ENCODE peak calls at places on chromosomes 7 and 10, in five cellular contexts. Z is HepG2, P is ovary, L is astrocyte, J is kidney epithelial cell. B is an unnamed sample.

GRCh38 chr7:43906327-43907010 is at the start of gene URGCP:
- DNase-seq in Z (no peak), P (peak), L (peak), J (no peak), B (peak)

GRCh38 chr7:51307811-51308737 is 8.5 kb downstream of the COBL start:
- DNase-seq in Z (no peak), P (no peak), L (peak), J (no peak), B (no peak)

GRCh38 chr7:39073432-39073831 is 95.7 kb downstream of the POU6F2 start:
- DNase-seq in Z (no peak), P (no peak), L (no peak), J (no peak), B (no peak)

GRCh38 chr7:55969391-55969790 is 5.0 kb downstream of the NIPSNAP2 start:
- DNase-seq in Z (no peak), P (no peak), L (no peak), J (no peak), B (no peak)

GRCh38 chr7:27873981-27874957 is 134.3 kb downstream of the TAX1BP1 start:
- DNase-seq in Z (no peak), P (peak), L (peak), J (peak), B (no peak)

GRCh38 chr10:86164216-86164774 is 202.3 kb downstream of the GRID1 start:
- DNase-seq in Z (peak), P (no peak), L (no peak), J (no peak), B (no peak)

GRCh38 chr10:29163746-29164145 is 125.1 kb upstream of the LYZL1 start:
- DNase-seq in Z (no peak), P (no peak), L (peak), J (peak), B (no peak)

GRCh38 chr10:110781139-110781538 is 90.6 kb upstream of the PDCD4 start:
- DNase-seq in Z (no peak), P (no peak), L (no peak), J (no peak), B (no peak)

GRCh38 chr10:27319752-27320561 is 79.4 kb upstream of the ACBD5 start:
- DNase-seq in Z (no peak), P (no peak), L (peak), J (peak), B (no peak)

GRCh38 chr7:129347330-129347729 is 86.9 kb upstream of the STRIP2 start:
- DNase-seq in Z (no peak), P (no peak), L (no peak), J (no peak), B (no peak)

GRCh38 chr10:5888843-5889623 is 660 bp downstream of the ANKRD16 start:
- DNase-seq in Z (peak), P (no peak), L (peak), J (no peak), B (no peak)

GRCh38 chr7:4386190-4386589 is 295.9 kb upstream of the FOXK1 start:
- DNase-seq in Z (no peak), P (no peak), L (no peak), J (no peak), B (no peak)

GRCh38 chr7:44067064-44067951 is 1.9 kb upstream of the PGAM2 start:
- DNase-seq in Z (no peak), P (peak), L (no peak), J (no peak), B (no peak)

GRCh38 chr7:100515072-100515532 is 23.9 kb upstream of the AGFG2 start:
- DNase-seq in Z (no peak), P (no peak), L (peak), J (no peak), B (no peak)

GRCh38 chr7:142714375-142714774 is 34.9 kb upstream of the PRSS1 start:
- DNase-seq in Z (no peak), P (no peak), L (no peak), J (no peak), B (no peak)

GRCh38 chr7:17090751-17091150 is 207.7 kb upstream of the AHR start:
- DNase-seq in Z (no peak), P (no peak), L (peak), J (no peak), B (no peak)

GRCh38 chr10:95297402-95297801 is 6.6 kb upstream of the PDLIM1 start:
- DNase-seq in Z (no peak), P (no peak), L (no peak), J (no peak), B (no peak)

GRCh38 chr10:30048768-30049507 is 10.4 kb downstream of the JCAD start:
- DNase-seq in Z (no peak), P (no peak), L (no peak), J (no peak), B (no peak)

GRCh38 chr7:133530682-133531081 is 277.8 kb downstream of the EXOC4 start:
- DNase-seq in Z (no peak), P (no peak), L (peak), J (no peak), B (no peak)

GRCh38 chr7:82376739-82377138 is 66.8 kb downstream of the CACNA2D1 start:
- DNase-seq in Z (no peak), P (no peak), L (no peak), J (no peak), B (no peak)

GRCh38 chr7:76302299-76303056 is at the start of gene HSPB1:
- DNase-seq in Z (peak), P (peak), L (peak), J (no peak), B (no peak)

GRCh38 chr10:670038-670437 is 19.4 kb downstream of the DIP2C start:
- DNase-seq in Z (no peak), P (no peak), L (no peak), J (no peak), B (peak)

GRCh38 chr7:101952355-101953247 is 135.2 kb downstream of the CUX1 start:
- DNase-seq in Z (no peak), P (no peak), L (peak), J (no peak), B (no peak)

GRCh38 chr10:18650618-18651017 is 769 bp downstream of the NSUN6 start:
- DNase-seq in Z (no peak), P (no peak), L (no peak), J (no peak), B (no peak)

GRCh38 chr10:89702121-89702480 is 711 bp downstream of the KIF20B start:
- DNase-seq in Z (peak), P (no peak), L (no peak), J (no peak), B (no peak)

GRCh38 chr7:74401137-74401859 is 52.4 kb upstream of the GTF2IRD1 start:
- DNase-seq in Z (peak), P (peak), L (no peak), J (no peak), B (peak)

GRCh38 chr10:51169111-51169510 is 94.8 kb downstream of the PRKG1 start:
- DNase-seq in Z (no peak), P (no peak), L (no peak), J (no peak), B (no peak)

GRCh38 chr10:70433581-70434280 is 7.8 kb downstream of the NODAL start:
- DNase-seq in Z (no peak), P (no peak), L (no peak), J (no peak), B (no peak)

GRCh38 chr10:70432561-70433263 is 8.8 kb downstream of the NODAL start:
- DNase-seq in Z (no peak), P (no peak), L (no peak), J (no peak), B (no peak)

GRCh38 chr10:70426835-70427234 is 14.6 kb downstream of the NODAL start:
- DNase-seq in Z (no peak), P (no peak), L (no peak), J (no peak), B (no peak)

GRCh38 chr10:70432101-70432500 is 9.4 kb downstream of the NODAL start:
- DNase-seq in Z (peak), P (no peak), L (peak), J (no peak), B (no peak)

GRCh38 chr10:70430489-70431445 is 10.7 kb downstream of the NODAL start:
- DNase-seq in Z (peak), P (peak), L (no peak), J (no peak), B (peak)
- TF ChIP-seq CTCF in Z (peak), P (no peak), L (no peak), J (no peak), B (no peak)

DNA sequence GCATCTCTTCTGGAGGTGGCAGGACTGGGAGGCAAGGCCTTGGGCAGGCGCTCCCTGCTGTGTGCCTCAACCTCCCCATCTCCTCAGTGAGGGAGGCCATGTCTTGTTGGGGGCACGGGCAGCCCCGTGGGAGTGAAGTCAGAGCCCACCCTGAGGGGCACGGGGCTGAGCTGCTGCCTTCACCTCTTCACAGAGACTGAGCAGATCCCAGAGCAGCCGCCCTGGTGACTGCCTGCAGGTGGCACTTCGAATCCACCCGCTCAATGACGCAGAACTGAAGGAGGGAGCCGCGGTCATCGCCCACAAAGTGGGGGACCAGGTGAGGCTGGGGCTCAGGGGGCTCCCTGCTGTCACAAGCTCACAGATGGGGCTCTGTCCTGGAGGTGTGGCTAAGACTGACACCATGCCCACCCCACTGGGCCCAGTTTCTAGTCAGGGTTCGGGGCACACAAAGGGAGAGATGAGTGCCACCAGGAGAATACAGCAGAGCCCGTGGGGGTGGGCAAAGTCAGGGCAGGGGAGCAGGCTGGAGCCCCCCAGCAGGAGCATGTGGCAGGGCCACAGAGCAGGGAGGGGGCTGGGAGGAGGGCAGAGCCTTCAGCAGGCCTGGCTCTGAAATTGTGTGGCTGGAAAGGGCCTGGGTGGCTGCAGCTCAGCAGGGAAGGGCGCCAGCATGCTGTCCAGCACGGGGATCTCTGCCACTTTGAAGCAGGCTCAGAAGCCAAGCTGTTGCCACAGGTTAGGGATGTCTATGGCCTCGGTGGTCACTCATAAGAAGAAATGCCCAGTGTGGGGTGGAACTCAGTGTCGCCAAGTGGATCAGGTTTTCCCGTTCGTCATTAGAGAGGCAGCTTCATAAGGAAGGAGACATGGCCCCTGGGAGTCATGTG is 18.8 kb upstream of the CHST12 start:
- DNase-seq in Z (no peak), P (no peak), L (no peak), J (no peak), B (no peak)
- TF ChIP-seq CTCF in Z (peak), P (no peak), L (no peak), J (peak), B (no peak)

DNA sequence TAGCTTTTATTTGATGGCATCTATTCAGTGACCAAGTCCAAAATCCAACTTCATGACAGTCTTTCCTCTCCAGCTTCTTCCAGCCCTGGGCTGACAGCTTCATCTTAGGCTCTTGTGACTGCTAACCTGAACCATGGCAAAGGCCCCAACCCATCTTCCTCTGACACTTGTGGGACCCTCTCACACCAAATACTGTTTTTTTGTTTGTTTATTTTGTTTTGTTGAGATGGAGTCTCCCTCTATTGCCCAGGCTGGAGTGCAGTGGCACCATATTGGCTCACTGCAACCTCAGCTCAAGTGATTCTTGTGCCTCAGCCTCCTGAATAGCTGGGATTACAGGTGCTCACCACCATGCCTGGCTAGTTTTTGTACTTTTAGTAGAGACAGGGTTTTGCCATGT is 265.2 kb downstream of the GATA3 start:
- DNase-seq in Z (no peak), P (no peak), L (no peak), J (no peak), B (no peak)
- TF ChIP-seq CTCF in Z (no peak), P (no peak), L (no peak), J (no peak), B (peak)

GRCh38 chr10:100637785-100638184 is 102.0 kb downstream of the HIF1AN start:
- DNase-seq in Z (peak), P (no peak), L (no peak), J (no peak), B (no peak)
- TF ChIP-seq CTCF in Z (peak), P (no peak), L (peak), J (peak), B (peak)

GRCh38 chr10:84783909-84784308 is 455.5 kb downstream of the CCSER2 start:
- DNase-seq in Z (no peak), P (no peak), L (no peak), J (no peak), B (no peak)

GRCh38 chr10:84784749-84785148 is 456.4 kb downstream of the CCSER2 start:
- DNase-seq in Z (no peak), P (no peak), L (no peak), J (no peak), B (no peak)

GRCh38 chr10:84789050-84789449 is 460.7 kb downstream of the CCSER2 start:
- DNase-seq in Z (no peak), P (no peak), L (no peak), J (no peak), B (no peak)

DNA sequence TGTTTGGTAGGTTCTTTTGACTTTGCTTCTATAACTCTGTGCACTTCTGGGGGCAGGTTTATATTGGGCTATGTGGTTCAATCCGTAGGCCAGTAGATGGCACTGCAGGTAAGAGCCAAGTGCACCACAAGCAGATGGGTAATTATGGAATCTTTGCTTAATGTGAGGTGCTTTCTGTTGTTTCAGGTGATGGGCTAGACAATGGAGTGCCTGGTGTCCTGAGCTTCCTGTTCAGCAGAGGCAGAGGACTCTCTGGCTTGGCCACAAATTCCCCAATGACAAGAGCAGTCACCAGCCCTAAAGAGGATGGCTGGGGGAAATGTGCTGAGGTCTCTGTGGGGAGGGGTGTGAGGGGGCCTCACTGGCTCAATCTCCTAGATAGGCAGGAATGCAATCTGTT is 455.0 kb downstream of the CCSER2 start:
- DNase-seq in Z (peak), P (no peak), L (peak), J (peak), B (no peak)
- TF ChIP-seq CTCF in Z (peak), P (no peak), L (peak), J (peak), B (peak)

DNA sequence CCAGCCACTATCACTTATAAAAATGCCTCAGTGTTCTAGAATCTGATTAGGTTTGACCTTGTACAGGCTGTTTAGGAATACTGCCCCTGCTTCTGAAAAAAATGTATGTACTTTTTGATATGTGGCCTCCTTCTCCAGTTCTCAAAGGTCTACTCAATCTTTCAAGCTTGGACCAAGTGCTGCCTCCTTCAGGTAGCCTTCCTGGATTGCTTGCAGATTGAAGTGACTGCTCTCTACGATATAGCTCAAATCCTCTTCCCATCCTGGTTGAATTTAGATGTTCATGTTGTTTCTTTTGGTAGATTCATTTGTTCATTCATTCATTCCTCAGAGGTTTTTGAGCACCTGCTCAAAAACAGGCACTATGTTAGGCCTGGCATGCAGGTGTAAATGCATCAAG is 77.2 kb upstream of the NPTX2 start:
- DNase-seq in Z (no peak), P (no peak), L (no peak), J (no peak), B (no peak)
- TF ChIP-seq CTCF in Z (no peak), P (no peak), L (no peak), J (no peak), B (no peak)

DNA sequence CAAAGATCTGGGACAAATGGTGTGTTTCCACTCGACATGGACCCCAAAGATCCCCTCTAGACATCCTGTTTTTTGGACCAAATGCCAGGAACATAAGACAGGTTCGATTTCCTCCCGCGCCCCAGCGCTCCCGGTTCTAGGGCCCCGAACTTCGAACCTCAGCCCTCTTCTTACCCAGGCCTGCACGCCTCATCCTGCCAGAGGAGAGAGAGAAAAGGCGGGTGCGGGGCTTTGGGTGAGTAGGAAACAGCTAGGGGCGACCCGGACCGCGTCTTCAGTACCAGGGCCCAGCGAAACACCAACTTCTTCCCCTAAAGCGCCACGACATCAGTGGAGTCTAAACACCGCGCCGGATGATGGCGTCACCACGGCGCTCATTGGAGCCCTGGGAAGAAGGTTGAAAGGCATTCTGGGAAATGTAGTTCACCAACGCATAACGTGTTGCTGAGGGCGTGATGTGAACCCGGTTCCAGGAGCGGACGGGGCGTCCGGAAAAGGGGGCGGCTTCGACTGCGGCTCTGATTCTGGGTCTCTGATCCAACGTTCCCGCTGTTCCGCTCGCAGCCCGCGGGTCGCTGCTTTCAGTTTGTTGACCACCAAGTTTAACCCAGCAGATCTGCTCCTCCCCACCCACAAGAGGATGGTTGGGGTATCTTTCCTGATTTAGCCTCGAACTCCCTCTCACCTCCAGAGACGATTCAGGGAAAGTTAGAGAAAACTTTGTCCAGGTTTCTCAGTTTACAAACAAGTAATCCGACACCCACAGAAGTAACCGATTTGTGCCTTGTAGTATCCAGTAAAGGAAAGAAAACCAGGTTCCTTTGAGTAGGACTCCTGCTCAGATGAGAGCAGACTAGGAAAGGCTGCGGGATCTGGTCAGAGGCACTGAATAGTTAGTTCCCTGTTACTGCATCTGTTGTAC is at the start of gene BET1:
- DNase-seq in Z (peak), P (peak), L (peak), J (peak), B (peak)
- TF ChIP-seq CTCF in Z (no peak), P (peak), L (no peak), J (no peak), B (no peak)